ENCODE peak calls at places on chromosome 16, in seven cellular contexts. One of them, this sample, is unnamed.

GRCh38 chr16:78925071-78925714 is 675.3 kb downstream of the MAF start:
- DNase-seq in mesenchymal stem cell: peak; percentile 11
- DNase-seq in H9: peak; percentile 46
- DNase-seq in H1: peak; percentile 65
- DNase-seq in IMR-90: no peak
- DNase-seq in neuronal stem cell: no peak
- DNase-seq in trophoblast cell: peak; percentile 18
- DNase-seq in this sample: peak; percentile 75

GRCh38 chr16:48478418-48478817 is 93.2 kb upstream of the SIAH1 start:
- DNase-seq in mesenchymal stem cell: peak; percentile 39
- DNase-seq in H9: no peak
- DNase-seq in H1: no peak
- DNase-seq in IMR-90: no peak
- DNase-seq in neuronal stem cell: no peak
- DNase-seq in trophoblast cell: no peak
- DNase-seq in this sample: peak; percentile 92

GRCh38 chr16:23334950-23335349 is 32.8 kb downstream of the SCNN1B start:
- DNase-seq in mesenchymal stem cell: no peak
- DNase-seq in H9: no peak
- DNase-seq in H1: no peak
- DNase-seq in IMR-90: no peak
- DNase-seq in neuronal stem cell: no peak
- DNase-seq in trophoblast cell: no peak
- DNase-seq in this sample: no peak

GRCh38 chr16:77794586-77794985 is 6.2 kb downstream of the VAT1L start:
- DNase-seq in mesenchymal stem cell: peak; percentile 86
- DNase-seq in H9: no peak
- DNase-seq in H1: no peak
- DNase-seq in IMR-90: peak; percentile 92
- DNase-seq in neuronal stem cell: no peak
- DNase-seq in trophoblast cell: no peak
- DNase-seq in this sample: no peak

GRCh38 chr16:70495425-70496182 is 27.8 kb downstream of the COG4 start:
- DNase-seq in mesenchymal stem cell: no peak
- DNase-seq in H9: no peak
- DNase-seq in H1: no peak
- DNase-seq in IMR-90: no peak
- DNase-seq in neuronal stem cell: no peak
- DNase-seq in trophoblast cell: peak; percentile 29
- DNase-seq in this sample: no peak

GRCh38 chr16:74800216-74800871 is 25.7 kb upstream of the FA2H start:
- DNase-seq in mesenchymal stem cell: no peak
- DNase-seq in H9: no peak
- DNase-seq in H1: no peak
- DNase-seq in IMR-90: no peak
- DNase-seq in neuronal stem cell: no peak
- DNase-seq in trophoblast cell: no peak
- DNase-seq in this sample: no peak

GRCh38 chr16:3655030-3655790 is 719 bp downstream of the DNASE1 start:
- DNase-seq in mesenchymal stem cell: no peak
- DNase-seq in H9: no peak
- DNase-seq in H1: no peak
- DNase-seq in IMR-90: no peak
- DNase-seq in neuronal stem cell: no peak
- DNase-seq in trophoblast cell: no peak
- DNase-seq in this sample: no peak

GRCh38 chr16:1043831-1044514 is 28.6 kb upstream of the SSTR5 start:
- DNase-seq in mesenchymal stem cell: no peak
- DNase-seq in H9: no peak
- DNase-seq in H1: no peak
- DNase-seq in IMR-90: no peak
- DNase-seq in neuronal stem cell: no peak
- DNase-seq in trophoblast cell: no peak
- DNase-seq in this sample: no peak

GRCh38 chr16:49492090-49492801 is 118.6 kb downstream of the C16orf78 start:
- DNase-seq in mesenchymal stem cell: peak; percentile 20
- DNase-seq in H9: peak; percentile 80
- DNase-seq in H1: peak; percentile 92
- DNase-seq in IMR-90: no peak
- DNase-seq in neuronal stem cell: peak; percentile 62
- DNase-seq in trophoblast cell: peak; percentile 9
- DNase-seq in this sample: peak; percentile 71

GRCh38 chr16:75804368-75804767 is 78.1 kb upstream of the CPHXL start:
- DNase-seq in mesenchymal stem cell: no peak
- DNase-seq in H9: no peak
- DNase-seq in H1: no peak
- DNase-seq in IMR-90: no peak
- DNase-seq in neuronal stem cell: no peak
- DNase-seq in trophoblast cell: no peak
- DNase-seq in this sample: no peak
- H3K18ac ChIP-seq in mesenchymal stem cell: no peak overlapping the region
- H3K18ac ChIP-seq in H9: no peak overlapping the region
- H3K18ac ChIP-seq in H1: no peak overlapping the region
- H3K18ac ChIP-seq in IMR-90: no peak overlapping the region
- H3K18ac ChIP-seq in neuronal stem cell: no peak overlapping the region
- H3K18ac ChIP-seq in trophoblast cell: no peak overlapping the region
- H3K18ac ChIP-seq in this sample: no peak overlapping the region

GRCh38 chr16:59737274-59737673 is 1003.2 kb upstream of the GOT2 start:
- DNase-seq in mesenchymal stem cell: no peak
- DNase-seq in H9: no peak
- DNase-seq in H1: no peak
- DNase-seq in IMR-90: no peak
- DNase-seq in neuronal stem cell: no peak
- DNase-seq in trophoblast cell: no peak
- DNase-seq in this sample: no peak
- H3K18ac ChIP-seq in mesenchymal stem cell: no peak overlapping the region
- H3K18ac ChIP-seq in H9: no peak overlapping the region
- H3K18ac ChIP-seq in H1: no peak overlapping the region
- H3K18ac ChIP-seq in IMR-90: no peak overlapping the region
- H3K18ac ChIP-seq in neuronal stem cell: no peak overlapping the region
- H3K18ac ChIP-seq in trophoblast cell: no peak overlapping the region
- H3K18ac ChIP-seq in this sample: no peak overlapping the region

DNA sequence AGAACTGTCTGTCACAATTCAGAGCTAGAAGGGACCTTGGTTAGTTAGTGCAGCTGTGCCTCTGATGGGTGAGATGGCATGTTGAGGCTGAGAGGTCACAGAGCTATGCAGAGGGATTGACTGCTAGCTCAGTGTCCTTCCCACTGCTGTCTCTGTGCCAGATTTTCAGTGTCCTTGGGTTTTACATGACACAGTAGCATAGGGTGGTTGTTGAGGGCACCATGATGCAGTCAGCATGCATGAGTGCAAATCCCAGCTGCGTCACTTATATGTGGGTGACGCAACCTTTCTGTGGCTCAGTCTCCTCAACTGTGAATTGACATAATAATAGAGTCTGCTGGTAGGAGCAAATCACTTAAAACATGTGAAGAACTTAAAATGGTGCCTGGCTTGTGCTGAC is 2.7 kb downstream of the MT1A start:
- DNase-seq in mesenchymal stem cell: no peak
- DNase-seq in H9: no peak
- DNase-seq in H1: no peak
- DNase-seq in IMR-90: no peak
- DNase-seq in neuronal stem cell: no peak
- DNase-seq in trophoblast cell: peak; percentile 75
- DNase-seq in this sample: no peak
- H3K18ac ChIP-seq in mesenchymal stem cell: no peak overlapping the region
- H3K18ac ChIP-seq in H9: no peak overlapping the region
- H3K18ac ChIP-seq in H1: no peak overlapping the region
- H3K18ac ChIP-seq in IMR-90: no peak overlapping the region
- H3K18ac ChIP-seq in neuronal stem cell: no peak overlapping the region
- H3K18ac ChIP-seq in trophoblast cell: no peak overlapping the region
- H3K18ac ChIP-seq in this sample: no peak overlapping the region

DNA sequence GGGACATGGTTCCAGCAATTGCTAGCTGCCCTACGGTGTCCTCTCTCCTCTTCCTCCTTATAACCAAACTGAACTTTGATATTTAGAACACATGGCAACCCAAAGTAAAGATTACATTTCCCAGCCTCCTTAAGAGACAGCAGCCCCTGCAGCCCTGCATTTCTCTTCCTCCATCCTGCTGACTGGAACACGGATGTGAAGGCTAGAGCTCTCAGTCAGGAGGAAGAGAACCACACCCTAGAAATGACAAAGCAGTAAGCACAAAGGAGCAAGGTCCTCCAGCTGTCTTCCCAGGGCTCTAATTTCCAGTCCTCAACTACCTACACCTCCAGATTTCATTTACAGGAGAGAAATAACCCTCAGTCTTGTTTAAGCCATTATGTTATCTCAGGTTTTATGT is 10.9 kb downstream of the DYNC1LI2 start:
- DNase-seq in mesenchymal stem cell: peak; percentile 24
- DNase-seq in H9: no peak
- DNase-seq in H1: no peak
- DNase-seq in IMR-90: no peak
- DNase-seq in neuronal stem cell: no peak
- DNase-seq in trophoblast cell: no peak
- DNase-seq in this sample: no peak
- H3K18ac ChIP-seq in mesenchymal stem cell: no peak overlapping the region
- H3K18ac ChIP-seq in H9: no peak overlapping the region
- H3K18ac ChIP-seq in H1: no peak overlapping the region
- H3K18ac ChIP-seq in IMR-90: no peak overlapping the region
- H3K18ac ChIP-seq in neuronal stem cell: no peak overlapping the region
- H3K18ac ChIP-seq in trophoblast cell: no peak overlapping the region
- H3K18ac ChIP-seq in this sample: no peak overlapping the region